ENCODE peak calls at places on chromosome 15, in four cellular contexts. H, K, X and D are unnamed samples. For H3K9me3, the result is how much of the 10 kb centered on the place peaks cover.

GRCh38 chr15:68667800-68668625 is 89.2 kb downstream of the CORO2B start:
- DNase-seq in H (no peak), K (no peak), X (no peak), D (no peak)

GRCh38 chr15:90819390-90819789 is 49.0 kb upstream of the FURIN start:
- DNase-seq in H (no peak), X (no peak), K (no peak), D (peak)

GRCh38 chr15:69653846-69654245 is 201.2 kb downstream of the RPLP1 start:
- DNase-seq in H (no peak), K (no peak), X (no peak), D (no peak)

GRCh38 chr15:38885477-38885952 is 320.9 kb upstream of the RASGRP1 start:
- DNase-seq in X (no peak), H (no peak), K (no peak), D (no peak)

GRCh38 chr15:38690737-38691332 is 126.2 kb upstream of the RASGRP1 start:
- DNase-seq in K (peak), X (peak), H (no peak), D (peak)

GRCh38 chr15:76338555-76339301 is 2.2 kb downstream of the ISL2 start:
- DNase-seq in X (no peak), H (no peak), K (no peak), D (peak)

GRCh38 chr15:54722342-54722986 is 474.3 kb downstream of the RSL24D1 start:
- DNase-seq in X (no peak), K (no peak), H (no peak), D (no peak)

GRCh38 chr15:39413558-39413957 is 167.3 kb upstream of the THBS1 start:
- DNase-seq in K (no peak), X (peak), H (no peak), D (no peak)

GRCh38 chr15:70432924-70433500 is 330.3 kb downstream of the UACA start:
- DNase-seq in H (no peak), X (no peak), K (no peak), D (no peak)

GRCh38 chr15:33808720-33809119 is 159.6 kb upstream of the CHRM5 start:
- DNase-seq in K (no peak), H (no peak), X (no peak), D (no peak)

GRCh38 chr15:55016225-55016624 is 180.5 kb downstream of the RSL24D1 start:
- DNase-seq in H (no peak), X (no peak), K (no peak), D (no peak)

GRCh38 chr15:98438326-98438725 is 210.0 kb upstream of the IGF1R start:
- DNase-seq in H (no peak), K (no peak), X (no peak), D (no peak)

GRCh38 chr15:84748274-84749110 is at the start of gene ZNF592:
- DNase-seq in X (peak), H (peak), K (peak), D (peak)

GRCh38 chr15:92155941-92156340 is 237.7 kb upstream of the ST8SIA2 start:
- DNase-seq in H (no peak), K (no peak), X (no peak), D (no peak)

GRCh38 chr15:59963322-59963721 is 40.8 kb upstream of the FOXB1 start:
- DNase-seq in X (no peak), K (no peak), H (no peak), D (no peak)
- H3K9me3 ChIP-seq in X (under half), K (under half), H (under half), D (under half)

GRCh38 chr15:64895285-64896065 is 16.2 kb upstream of the ANKDD1A start:
- DNase-seq in H (no peak), K (no peak), X (no peak), D (no peak)
- TF ChIP-seq CTCF in H (no peak), K (no peak), X (peak), D (no peak)

GRCh38 chr15:25185791-25186190 is 231.0 kb downstream of the SNRPN start:
- DNase-seq in K (peak), H (no peak), X (no peak), D (peak)
- H3K9me3 ChIP-seq in K (under half), H (under half), X (under half), D (under half)

DNA sequence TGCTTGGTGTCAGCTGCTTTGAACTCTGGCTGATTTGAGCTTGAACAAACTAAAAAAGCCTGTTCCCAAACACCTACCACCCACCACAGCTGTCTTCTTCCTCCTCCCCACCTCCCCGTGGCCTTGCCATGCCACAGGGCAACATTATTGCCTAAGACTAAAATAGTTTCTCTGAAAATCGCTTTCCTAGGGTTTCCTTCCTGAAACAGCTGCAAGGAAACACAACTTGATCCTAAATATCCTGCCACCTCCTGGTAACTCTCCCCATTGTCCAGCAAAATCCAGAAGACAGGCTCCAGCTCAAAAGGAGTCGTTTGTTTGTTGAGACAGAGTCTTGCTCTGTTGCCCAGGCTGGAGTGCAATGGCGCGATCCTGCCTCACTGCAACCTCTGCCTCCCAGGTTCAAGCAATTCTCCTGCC is 193.9 kb upstream of the TPM1 start:
- DNase-seq in K (no peak), H (no peak), X (no peak), D (no peak)
- TF ChIP-seq CTCF in K (no peak), H (no peak), X (peak), D (peak)

GRCh38 chr15:71822890-71823289 is 12.5 kb downstream of the NR2E3 start:
- DNase-seq in H (no peak), X (no peak), K (no peak), D (no peak)

GRCh38 chr15:71823801-71824200 is 13.4 kb downstream of the NR2E3 start:
- DNase-seq in K (no peak), X (no peak), H (no peak), D (no peak)

GRCh38 chr15:71817351-71817750 is 7.0 kb downstream of the NR2E3 start:
- DNase-seq in X (no peak), H (no peak), K (no peak), D (no peak)

GRCh38 chr15:71821547-71822129 is 11.3 kb downstream of the NR2E3 start:
- DNase-seq in X (no peak), H (no peak), K (no peak), D (no peak)

DNA sequence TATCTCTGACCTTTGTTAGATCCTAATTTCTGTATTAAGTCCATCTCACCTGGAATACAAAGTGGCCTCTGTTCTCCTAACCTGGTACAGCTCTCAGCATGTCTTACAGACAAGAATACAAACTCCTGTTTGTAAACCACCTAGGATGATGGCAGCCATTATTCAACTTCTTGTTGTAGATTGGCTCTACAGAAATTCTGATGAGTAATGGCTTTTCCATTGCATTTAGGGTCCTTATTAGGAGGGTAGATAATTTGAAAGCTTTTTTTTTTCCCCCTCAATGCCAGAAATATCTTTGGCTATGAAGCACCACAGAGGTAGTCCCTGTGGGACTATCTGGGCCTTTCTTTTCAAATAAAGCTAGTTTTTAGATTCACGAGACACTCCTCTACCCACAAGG is 9.8 kb downstream of the NR2E3 start:
- DNase-seq in X (no peak), H (no peak), K (no peak), D (no peak)
- H3K9me3 ChIP-seq in X (under half), H (under half), K (under half), D (under half)